ENCODE peak calls at places on chromosomes 1 and 21, in ten cellular contexts. G is brain microvascular endothelial cell, P is fibroblast of mammary gland, H is GM06990, X is left ventricle myocardium inferior, V is fibroblast of lung, I is BE2C, T is AG04450, W is coronary artery, Z is astrocyte. U is an unnamed sample.
A peak's percentile ranks its signal among the peaks of the same experiment; 100 is the strongest.

GRCh38 chr1:110309768-110310167 is 29.4 kb upstream of the RBM15 start:
- DNase-seq in G (peak; percentile 67), P (peak; percentile 91), H (no peak), X (no peak), V (peak; percentile 93), I (peak; percentile 21), T (peak; percentile 56), W (no peak), Z (peak; percentile 91), U (no peak)

GRCh38 chr1:78606274-78606673 is 14.0 kb upstream of the IFI44L start:
- DNase-seq in G (no peak), P (no peak), H (no peak), X (no peak), V (no peak), I (no peak), T (no peak), W (no peak), Z (no peak), U (no peak)

GRCh38 chr1:205488074-205488723 is 16.3 kb upstream of the CDK18 start:
- DNase-seq in G (peak; percentile 33), P (peak; percentile 55), H (no peak), X (no peak), V (peak; percentile 49), I (peak; percentile 68), T (no peak), W (no peak), Z (peak; percentile 36), U (peak; percentile 4)

GRCh38 chr1:202858306-202858705 is 30.6 kb downstream of the RABIF start:
- DNase-seq in G (no peak), P (peak; percentile 83), H (no peak), X (peak; percentile 36), V (no peak), I (no peak), T (no peak), W (no peak), Z (no peak), U (no peak)

GRCh38 chr1:77994117-77994516 is 10.6 kb upstream of the DNAJB4 start:
- DNase-seq in G (no peak), P (no peak), H (no peak), X (no peak), V (no peak), I (no peak), T (no peak), W (no peak), Z (no peak), U (no peak)

GRCh38 chr1:174077755-174078490 is 55.8 kb upstream of the RC3H1 start:
- DNase-seq in G (no peak), P (no peak), H (no peak), X (no peak), V (peak; percentile 18), I (no peak), T (no peak), W (no peak), Z (peak; percentile 7), U (no peak)

GRCh38 chr1:35642472-35642955 is 1.2 kb upstream of the PSMB2 start:
- DNase-seq in G (peak; percentile 4), P (no peak), H (peak; percentile 11), X (no peak), V (no peak), I (no peak), T (no peak), W (no peak), Z (no peak), U (no peak)

GRCh38 chr1:110726755-110727154 is 52.0 kb upstream of the KCNA3 start:
- DNase-seq in G (no peak), P (no peak), H (peak; percentile 40), X (no peak), V (no peak), I (no peak), T (no peak), W (no peak), Z (no peak), U (peak; percentile 72)

GRCh38 chr1:156689035-156689959 is 12.1 kb upstream of the NES start:
- DNase-seq in G (peak; percentile 66), P (peak; percentile 88), H (peak; percentile 62), X (peak; percentile 69), V (peak; percentile 78), I (peak; percentile 89), T (peak; percentile 65), W (no peak), Z (peak; percentile 63), U (peak; percentile 15)

GRCh38 chr1:156681196-156681595 is 4.0 kb upstream of the NES start:
- DNase-seq in G (no peak), P (no peak), H (no peak), X (no peak), V (no peak), I (no peak), T (no peak), W (no peak), Z (no peak), U (no peak)

GRCh38 chr1:156680056-156680455 is 2.8 kb upstream of the NES start:
- DNase-seq in G (no peak), P (no peak), H (no peak), X (no peak), V (no peak), I (no peak), T (no peak), W (no peak), Z (no peak), U (no peak)

GRCh38 chr1:156682166-156682890 is 5.1 kb upstream of the NES start:
- DNase-seq in G (no peak), P (no peak), H (no peak), X (no peak), V (no peak), I (no peak), T (no peak), W (no peak), Z (no peak), U (no peak)

DNA sequence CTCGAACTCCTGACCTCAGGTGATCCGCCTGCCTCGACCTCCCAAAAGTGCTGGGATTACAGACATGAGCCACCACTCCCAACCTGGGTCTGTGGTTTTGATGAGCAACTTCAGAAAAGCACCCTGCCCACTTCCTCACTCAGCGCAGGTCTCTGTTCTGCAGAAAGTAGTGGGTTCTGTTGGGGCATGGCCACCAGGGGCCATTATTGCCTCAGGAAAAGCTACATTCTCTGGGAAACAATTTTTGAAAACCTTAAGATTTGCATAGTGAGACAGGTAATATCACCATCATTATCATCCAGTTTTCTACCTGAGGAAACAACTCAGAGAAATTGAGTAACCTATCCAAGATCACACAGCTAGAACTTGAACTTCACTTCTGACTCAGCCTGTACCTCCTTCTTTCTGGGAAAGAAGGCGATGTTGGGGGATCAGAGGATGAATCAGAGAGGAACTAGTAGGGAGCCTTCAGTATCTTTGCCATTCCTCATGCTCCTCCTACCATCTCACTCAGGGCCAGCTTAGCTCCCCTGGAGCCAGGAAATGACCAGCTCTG is 7.1 kb upstream of the NES start:
- DNase-seq in G (no peak), P (peak; percentile 82), H (no peak), X (no peak), V (peak; percentile 65), I (no peak), T (no peak), W (no peak), Z (no peak), U (no peak)
- TF ChIP-seq CTCF in G (peak; percentile 45), P (peak; percentile 21), H (peak; percentile 23), X (no peak), V (no peak), I (peak; percentile 11), T (peak; percentile 23), W (no peak), Z (no peak), U (no peak)

GRCh38 chr1:180157108-180157507 is 2.4 kb downstream of the QSOX1 start:
- DNase-seq in G (peak; percentile 56), P (peak; percentile 56), H (no peak), X (no peak), V (peak; percentile 72), I (no peak), T (no peak), W (no peak), Z (peak; percentile 61), U (no peak)

GRCh38 chr1:180157576-180158057 is 2.9 kb downstream of the QSOX1 start:
- DNase-seq in G (no peak), P (no peak), H (no peak), X (no peak), V (no peak), I (no peak), T (no peak), W (no peak), Z (no peak), U (no peak)

GRCh38 chr1:180156201-180156600 is 1.5 kb downstream of the QSOX1 start:
- DNase-seq in G (no peak), P (no peak), H (no peak), X (no peak), V (no peak), I (no peak), T (no peak), W (no peak), Z (no peak), U (no peak)

GRCh38 chr1:180155202-180155682 is 573 bp downstream of the QSOX1 start:
- DNase-seq in G (no peak), P (no peak), H (peak; percentile 46), X (no peak), V (no peak), I (no peak), T (no peak), W (no peak), Z (no peak), U (no peak)

GRCh38 chr1:180156631-180157091 is 2.0 kb downstream of the QSOX1 start:
- DNase-seq in G (peak; percentile 69), P (peak; percentile 68), H (no peak), X (no peak), V (peak; percentile 85), I (no peak), T (no peak), W (no peak), Z (peak; percentile 78), U (no peak)
- H3K4me3 ChIP-seq in G (peak overlapping the region; percentile 5), P (no peak overlapping the region), H (no peak overlapping the region), X (peak overlapping the region; percentile 100), V (peak overlapping the region; percentile 99), I (no peak overlapping the region), T (peak overlapping the region; percentile 100), W (peak overlapping the region; percentile 99), Z (peak overlapping the region; percentile 87), U (no peak overlapping the region)

GRCh38 chr21:44485796-44486195 is 30.5 kb downstream of the LRRC3 start:
- DNase-seq in G (no peak), P (no peak), H (no peak), X (no peak), V (no peak), I (no peak), T (no peak), W (no peak), Z (no peak), U (no peak)

GRCh38 chr21:44486302-44486701 is 31.0 kb downstream of the LRRC3 start:
- DNase-seq in G (no peak), P (no peak), H (no peak), X (no peak), V (no peak), I (no peak), T (no peak), W (no peak), Z (no peak), U (no peak)

GRCh38 chr21:44485254-44485793 is 30.0 kb downstream of the LRRC3 start:
- DNase-seq in G (no peak), P (peak; percentile 36), H (no peak), X (no peak), V (no peak), I (no peak), T (no peak), W (no peak), Z (no peak), U (no peak)

GRCh38 chr21:44489962-44490361 is 34.7 kb downstream of the LRRC3 start:
- DNase-seq in G (no peak), P (no peak), H (no peak), X (no peak), V (no peak), I (no peak), T (no peak), W (no peak), Z (no peak), U (no peak)

GRCh38 chr21:44487831-44488230 is 32.5 kb downstream of the LRRC3 start:
- DNase-seq in G (peak; percentile 36), P (peak; percentile 46), H (no peak), X (no peak), V (no peak), I (peak; percentile 43), T (no peak), W (no peak), Z (no peak), U (no peak)
- TF ChIP-seq CTCF in G (peak; percentile 71), P (peak; percentile 67), H (peak; percentile 45), X (peak; percentile 44), V (peak; percentile 68), I (peak; percentile 66), T (peak; percentile 55), W (no peak), Z (peak; percentile 29), U (peak; percentile 60)

DNA sequence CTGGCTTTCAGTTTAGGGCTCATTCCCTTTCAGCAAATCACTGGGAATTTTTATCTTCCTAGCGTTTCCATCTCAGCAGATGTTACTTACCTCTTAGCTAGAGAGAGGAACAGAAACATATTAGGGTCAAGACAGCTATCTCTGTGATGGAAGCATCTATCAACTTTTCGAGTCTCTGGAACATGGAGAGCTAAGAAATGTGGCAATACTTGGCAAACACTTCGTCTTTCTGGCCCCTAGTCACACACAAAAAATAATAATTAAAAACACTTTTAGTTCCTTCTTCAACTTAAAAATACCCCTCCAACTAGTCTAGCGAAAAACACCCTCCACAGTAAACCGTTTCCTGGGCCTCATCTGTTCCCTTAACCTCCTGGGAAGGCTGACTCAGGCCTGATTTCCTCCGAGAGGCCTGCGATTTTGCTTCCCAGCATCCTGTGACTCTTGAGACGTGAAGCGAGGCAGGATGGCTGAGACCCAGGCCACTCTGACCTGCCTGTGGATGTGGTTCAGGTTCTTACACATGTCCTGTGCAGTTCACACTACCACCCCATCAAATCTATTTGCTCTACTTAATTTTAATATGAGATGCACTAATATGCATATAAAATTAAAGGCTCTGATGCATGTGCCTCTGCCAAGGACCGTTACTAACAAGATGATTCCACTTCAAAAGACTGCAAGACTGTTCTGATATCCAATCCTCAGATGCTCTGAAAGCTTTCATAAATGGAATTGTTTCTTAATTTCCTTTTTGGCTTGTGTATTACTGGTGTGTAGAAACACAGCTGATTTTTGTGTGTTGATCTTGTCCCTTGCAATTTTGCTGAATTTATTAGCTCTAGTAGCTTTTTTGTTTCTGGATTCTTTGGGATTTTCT is 3.5 kb downstream of the NAV1 start:
- DNase-seq in G (peak; percentile 75), P (peak; percentile 93), H (no peak), X (peak; percentile 34), V (peak; percentile 82), I (no peak), T (no peak), W (no peak), Z (peak; percentile 75), U (no peak)
- H3K4me3 ChIP-seq in G (peak overlapping the region; percentile 0), P (peak overlapping the region; percentile 15), H (no peak overlapping the region), X (peak overlapping the region; percentile 13), V (no peak overlapping the region), I (no peak overlapping the region), T (no peak overlapping the region), W (no peak overlapping the region), Z (no peak overlapping the region), U (no peak overlapping the region)

U was measured in GM12864.